ENCODE peak calls at places on chromosomes 1 and 21, in seven cellular contexts. L, S, V, Y, E, M and Q are unnamed samples.

GRCh38 chr1:156525856-156526479 is 25.4 kb upstream of the MEF2D start:
- DNase-seq in L (no peak), S (no peak), V (no peak), Y (no peak), E (no peak), M (no peak), Q (no peak)

GRCh38 chr1:175129182-175129581 is 61.5 kb downstream of the TNN start:
- DNase-seq in L (peak), S (no peak), V (no peak), Y (no peak), E (no peak), M (no peak), Q (no peak)

GRCh38 chr1:209485167-209485566 is 98.3 kb upstream of the CAMK1G start:
- DNase-seq in L (peak), S (no peak), V (no peak), Y (peak), E (no peak), M (no peak), Q (no peak)

GRCh38 chr1:159832309-159832708 is 5.6 kb downstream of the SLAMF8 start:
- DNase-seq in L (no peak), S (no peak), V (no peak), Y (no peak), E (no peak), M (no peak), Q (no peak)

GRCh38 chr1:39639333-39640130 is at the start of gene HEYL:
- DNase-seq in L (peak), S (no peak), V (peak), Y (peak), E (peak), M (peak), Q (peak)

GRCh38 chr1:3338725-3339070 is 115.8 kb upstream of the ARHGEF16 start:
- DNase-seq in L (no peak), S (no peak), V (no peak), Y (no peak), E (no peak), M (no peak), Q (no peak)

GRCh38 chr1:186710696-186711095 is 30.5 kb upstream of the PTGS2 start:
- DNase-seq in L (no peak), S (no peak), V (no peak), Y (peak), E (no peak), M (no peak), Q (no peak)

GRCh38 chr1:66752000-66752592 is at the start of gene DYNLT5:
- DNase-seq in L (peak), S (peak), V (peak), Y (no peak), E (peak), M (peak), Q (peak)

GRCh38 chr1:173426057-173426456 is 51.1 kb upstream of the PRDX6 start:
- DNase-seq in L (no peak), S (no peak), V (no peak), Y (no peak), E (no peak), M (no peak), Q (no peak)

GRCh38 chr1:241542199-241542907 is 10.2 kb downstream of the KMO start:
- DNase-seq in L (no peak), S (no peak), V (no peak), Y (no peak), E (no peak), M (no peak), Q (no peak)

GRCh38 chr1:179853102-179853501 is 24.5 kb downstream of the TOR1AIP2 start:
- DNase-seq in L (no peak), S (no peak), V (no peak), Y (no peak), E (no peak), M (no peak), Q (no peak)

GRCh38 chr1:205811660-205812059 is 1.3 kb downstream of the SLC41A1 start:
- DNase-seq in L (peak), S (no peak), V (no peak), Y (no peak), E (no peak), M (peak), Q (peak)

GRCh38 chr1:164640673-164641352 is 81.8 kb downstream of the PBX1 start:
- DNase-seq in L (no peak), S (no peak), V (no peak), Y (no peak), E (no peak), M (no peak), Q (peak)

GRCh38 chr1:77273891-77274290 is 7.9 kb upstream of the AK5 start:
- DNase-seq in L (peak), S (no peak), V (no peak), Y (no peak), E (no peak), M (no peak), Q (no peak)

GRCh38 chr1:24248859-24249258 is 61.8 kb upstream of the IFNLR1 start:
- DNase-seq in L (no peak), S (no peak), V (no peak), Y (peak), E (no peak), M (no peak), Q (no peak)

GRCh38 chr1:168752171-168752570 is 23.2 kb upstream of the DPT start:
- DNase-seq in L (no peak), S (no peak), V (no peak), Y (peak), E (no peak), M (no peak), Q (no peak)

GRCh38 chr1:36203027-36203553 is 21.2 kb upstream of the THRAP3 start:
- DNase-seq in L (no peak), S (no peak), V (no peak), Y (no peak), E (no peak), M (no peak), Q (no peak)

GRCh38 chr1:80427886-80428285 is 1372.8 kb upstream of the ADGRL2 start:
- DNase-seq in L (peak), S (no peak), V (no peak), Y (no peak), E (no peak), M (no peak), Q (no peak)

GRCh38 chr1:42335809-42336518 is 929 bp upstream of the FOXJ3 start:
- DNase-seq in L (peak), S (no peak), V (no peak), Y (peak), E (no peak), M (no peak), Q (peak)

GRCh38 chr1:167832693-167833092 is 81.2 kb downstream of the ADCY10 start:
- DNase-seq in L (no peak), S (no peak), V (no peak), Y (no peak), E (no peak), M (no peak), Q (no peak)

GRCh38 chr21:29376556-29376955 is 77.8 kb downstream of the BACH1 start:
- DNase-seq in L (peak), S (no peak), V (no peak), Y (peak), E (peak), M (peak), Q (peak)

GRCh38 chr1:45979074-45979777 is 153.2 kb downstream of the PIK3R3 start:
- DNase-seq in L (peak), S (no peak), V (no peak), Y (peak), E (no peak), M (no peak), Q (no peak)

GRCh38 chr1:224493269-224493668 is 58.7 kb upstream of the WDR26 start:
- DNase-seq in L (no peak), S (no peak), V (no peak), Y (no peak), E (no peak), M (no peak), Q (no peak)

GRCh38 chr21:26131554-26131953 is 39.0 kb downstream of the APP start:
- DNase-seq in L (no peak), S (no peak), V (no peak), Y (no peak), E (no peak), M (no peak), Q (no peak)

GRCh38 chr1:111745670-111746613 is 6.7 kb upstream of the INKA2 start:
- DNase-seq in L (no peak), S (no peak), V (no peak), Y (no peak), E (no peak), M (no peak), Q (no peak)

GRCh38 chr1:147824776-147825175 is 64.4 kb upstream of the GJA5 start:
- DNase-seq in L (no peak), S (no peak), V (no peak), Y (no peak), E (no peak), M (no peak), Q (no peak)
- H3K27ac ChIP-seq in L (no peak), S (no peak), V (no peak), Y (no peak), E (no peak), M (no peak), Q (no peak)

GRCh38 chr1:233465745-233466343 is 138.3 kb downstream of the MAP3K21 start:
- DNase-seq in L (no peak), S (no peak), V (no peak), Y (no peak), E (no peak), M (no peak), Q (no peak)

GRCh38 chr1:233460692-233461091 is 133.2 kb downstream of the MAP3K21 start:
- DNase-seq in L (no peak), S (no peak), V (no peak), Y (no peak), E (no peak), M (no peak), Q (no peak)

GRCh38 chr1:233461847-233462246 is 134.3 kb downstream of the MAP3K21 start:
- DNase-seq in L (no peak), S (no peak), V (no peak), Y (no peak), E (no peak), M (no peak), Q (no peak)

GRCh38 chr1:233459470-233459945 is 132.0 kb downstream of the MAP3K21 start:
- DNase-seq in L (no peak), S (no peak), V (no peak), Y (no peak), E (no peak), M (no peak), Q (no peak)

DNA sequence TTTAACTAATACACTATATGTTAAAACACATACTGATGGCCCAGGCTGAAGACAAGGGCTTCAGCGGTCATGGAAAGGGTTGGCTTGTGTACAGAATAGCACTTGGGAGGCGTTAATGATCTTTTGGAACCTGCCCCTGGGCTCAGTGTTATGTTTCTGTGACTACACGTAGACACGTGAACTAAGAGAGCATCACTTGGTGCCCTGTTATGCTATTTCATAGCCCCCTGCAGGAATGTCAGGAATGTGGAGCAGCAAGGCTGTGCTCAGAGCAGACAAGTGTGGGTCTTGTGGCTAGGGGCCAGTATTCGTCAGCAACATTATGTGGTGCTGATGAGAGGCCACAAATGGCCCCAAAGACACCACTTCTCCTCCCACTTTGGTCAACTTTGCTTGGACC is 132.4 kb downstream of the MAP3K21 start:
- DNase-seq in L (no peak), S (no peak), V (no peak), Y (no peak), E (peak), M (no peak), Q (no peak)
- H3K27ac ChIP-seq in L (no peak), S (no peak), V (no peak), Y (no peak), E (no peak), M (no peak), Q (no peak)

DNA sequence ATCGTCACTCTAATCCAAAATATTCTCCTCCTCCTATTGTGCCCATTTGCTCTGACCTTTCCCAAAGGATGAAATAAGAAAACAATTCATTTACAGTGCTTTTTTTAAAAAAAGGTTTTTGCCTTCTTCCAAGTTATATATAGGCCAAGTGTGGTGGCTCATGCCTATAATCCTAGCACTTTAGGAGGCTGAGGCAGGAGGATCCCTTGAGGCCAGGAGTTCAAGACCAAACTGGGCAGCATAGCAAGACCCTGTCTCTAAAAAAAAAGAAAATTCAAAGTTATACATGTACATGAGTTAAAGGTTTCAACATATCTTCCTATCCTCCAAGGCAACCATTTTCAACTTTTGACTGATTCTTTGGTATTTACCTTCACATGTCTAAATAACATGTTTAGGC is 10.1 kb upstream of the USP1 start:
- DNase-seq in L (no peak), S (no peak), V (no peak), Y (no peak), E (no peak), M (no peak), Q (no peak)
- H3K27ac ChIP-seq in L (no peak), S (no peak), V (no peak), Y (no peak), E (no peak), M (no peak), Q (no peak)

GRCh38 chr1:1893997-1894353 is 3.1 kb upstream of the GNB1 start:
- DNase-seq in L (no peak), S (no peak), V (no peak), Y (no peak), E (no peak), M (no peak), Q (no peak)
- H3K27ac ChIP-seq in L (no peak), S (no peak), V (no peak), Y (peak), E (no peak), M (no peak), Q (no peak)

GRCh38 chr1:84174051-84174556 is 30.0 kb downstream of the PRKACB start:
- DNase-seq in L (peak), S (no peak), V (no peak), Y (peak), E (no peak), M (no peak), Q (no peak)
- H3K27ac ChIP-seq in L (no peak), S (peak), V (no peak), Y (peak), E (no peak), M (no peak), Q (no peak)

DNA sequence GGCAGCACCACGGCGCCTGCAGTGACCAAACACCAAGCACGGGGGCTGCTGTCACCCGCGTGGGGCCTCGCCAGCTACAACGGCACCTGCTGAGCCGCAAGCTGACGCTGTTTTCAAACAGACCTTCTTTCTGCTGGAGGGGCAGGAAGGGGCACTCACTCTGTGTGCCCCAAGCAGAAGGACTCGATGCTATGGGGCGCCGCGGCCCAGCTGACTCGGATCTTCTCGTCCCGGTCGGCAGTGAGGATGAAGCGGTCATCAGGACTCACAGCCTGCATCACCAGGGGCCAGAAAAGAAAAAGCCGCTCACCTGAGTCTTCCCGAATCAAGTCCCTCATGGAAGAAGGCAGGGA is 17.2 kb downstream of the WDR4 start:
- DNase-seq in L (no peak), S (no peak), V (no peak), Y (no peak), E (no peak), M (no peak), Q (no peak)
- H3K27ac ChIP-seq in L (no peak), S (no peak), V (no peak), Y (no peak), E (no peak), M (no peak), Q (no peak)